ENCODE peak calls at places on chromosomes 2 and 18, in ten cellular contexts. F is cardiac fibroblast, R is bronchial epithelial cell, N is neural crest cell, G is sigmoid colon, X is fibroblast of pulmonary artery, K is RWPE1, L is Peyer's patch, W is left lung, M is GM10248. I is an unnamed sample.

GRCh38 chr2:236622660-236623059 is 53.0 kb downstream of the ACKR3 start:
- DNase-seq in F (no peak), R (no peak), N (no peak), G (no peak), X (no peak), K (no peak), L (peak; percentile 28), W (no peak), M (no peak), I (no peak)

GRCh38 chr2:182858671-182859070 is 7.8 kb downstream of the FRZB start:
- DNase-seq in F (no peak), R (no peak), N (no peak), G (no peak), X (no peak), K (no peak), L (no peak), W (no peak), M (no peak), I (no peak)

GRCh38 chr2:100978582-100979051 is 23.5 kb upstream of the RPL31 start:
- DNase-seq in F (no peak), R (no peak), N (no peak), G (peak; percentile 86), X (peak; percentile 38), K (no peak), L (no peak), W (no peak), M (no peak), I (no peak)

GRCh38 chr2:48482774-48483173 is 47.2 kb upstream of the STON1 start:
- DNase-seq in F (peak; percentile 11), R (peak; percentile 78), N (no peak), G (no peak), X (peak; percentile 60), K (peak; percentile 30), L (no peak), W (no peak), M (no peak), I (peak; percentile 63)

GRCh38 chr2:104866122-104866864 is 12.4 kb downstream of the POU3F3 start:
- DNase-seq in F (no peak), R (no peak), N (no peak), G (no peak), X (no peak), K (no peak), L (no peak), W (no peak), M (no peak), I (no peak)

GRCh38 chr2:213243189-213244044 is 40.8 kb upstream of the SPAG16 start:
- DNase-seq in F (no peak), R (no peak), N (no peak), G (no peak), X (no peak), K (no peak), L (no peak), W (no peak), M (no peak), I (no peak)

GRCh38 chr18:13273800-13274199 is 55.2 kb downstream of the LDLRAD4 start:
- DNase-seq in F (no peak), R (no peak), N (no peak), G (no peak), X (no peak), K (no peak), L (no peak), W (no peak), M (no peak), I (no peak)

GRCh38 chr2:149885468-149885867 is 297.9 kb upstream of the MMADHC start:
- DNase-seq in F (no peak), R (peak; percentile 79), N (no peak), G (no peak), X (no peak), K (no peak), L (no peak), W (no peak), M (no peak), I (peak; percentile 60)

GRCh38 chr2:28344756-28345291 is 47.8 kb upstream of the FOSL2 start:
- DNase-seq in F (no peak), R (no peak), N (no peak), G (no peak), X (no peak), K (no peak), L (no peak), W (peak; percentile 66), M (no peak), I (no peak)

GRCh38 chr2:86446060-86446459 is 4.9 kb downstream of the KDM3A start:
- DNase-seq in F (peak; percentile 40), R (peak; percentile 61), N (no peak), G (no peak), X (no peak), K (no peak), L (no peak), W (no peak), M (no peak), I (peak; percentile 41)

DNA sequence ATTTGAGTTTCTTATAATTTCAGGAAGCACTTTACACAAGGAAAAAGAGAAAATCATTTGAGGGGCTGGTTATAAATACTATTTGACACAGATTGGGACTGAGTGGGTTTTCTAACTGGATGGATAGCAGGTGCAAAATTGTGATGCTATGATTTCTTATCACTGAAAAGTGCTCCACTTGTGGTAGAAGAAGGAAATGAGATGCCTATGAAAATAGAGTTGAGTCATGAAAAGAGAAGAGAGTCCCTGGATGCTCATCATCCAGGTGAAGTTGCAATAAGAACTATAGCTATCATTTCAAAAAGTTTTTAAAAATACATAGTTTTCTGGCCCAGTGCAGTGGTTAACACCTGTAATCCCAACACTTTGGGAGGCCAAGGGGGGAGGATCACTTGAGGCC is 39.4 kb upstream of the NFE2L2 start:
- DNase-seq in F (no peak), R (no peak), N (no peak), G (no peak), X (no peak), K (no peak), L (no peak), W (no peak), M (no peak), I (no peak)
- TF ChIP-seq CTCF in F (no peak), R (no peak), N (no peak), G (no peak), X (no peak), K (no peak), L (no peak), W (no peak), M (no peak), I (no peak)

GRCh38 chr2:170530803-170531564 is 184.2 kb upstream of the SP5 start:
- DNase-seq in F (no peak), R (no peak), N (no peak), G (no peak), X (no peak), K (no peak), L (no peak), W (no peak), M (no peak), I (no peak)

GRCh38 chr2:170533156-170533555 is 182.0 kb upstream of the SP5 start:
- DNase-seq in F (no peak), R (no peak), N (no peak), G (no peak), X (no peak), K (no peak), L (no peak), W (no peak), M (peak; percentile 29), I (no peak)

GRCh38 chr2:170531876-170532275 is 183.3 kb upstream of the SP5 start:
- DNase-seq in F (no peak), R (no peak), N (no peak), G (no peak), X (no peak), K (no peak), L (no peak), W (no peak), M (no peak), I (no peak)

GRCh38 chr2:170525566-170525900 is 189.6 kb upstream of the SP5 start:
- DNase-seq in F (peak; percentile 97), R (peak; percentile 92), N (no peak), G (peak; percentile 96), X (peak; percentile 93), K (peak; percentile 93), L (no peak), W (no peak), M (no peak), I (peak; percentile 98)

DNA sequence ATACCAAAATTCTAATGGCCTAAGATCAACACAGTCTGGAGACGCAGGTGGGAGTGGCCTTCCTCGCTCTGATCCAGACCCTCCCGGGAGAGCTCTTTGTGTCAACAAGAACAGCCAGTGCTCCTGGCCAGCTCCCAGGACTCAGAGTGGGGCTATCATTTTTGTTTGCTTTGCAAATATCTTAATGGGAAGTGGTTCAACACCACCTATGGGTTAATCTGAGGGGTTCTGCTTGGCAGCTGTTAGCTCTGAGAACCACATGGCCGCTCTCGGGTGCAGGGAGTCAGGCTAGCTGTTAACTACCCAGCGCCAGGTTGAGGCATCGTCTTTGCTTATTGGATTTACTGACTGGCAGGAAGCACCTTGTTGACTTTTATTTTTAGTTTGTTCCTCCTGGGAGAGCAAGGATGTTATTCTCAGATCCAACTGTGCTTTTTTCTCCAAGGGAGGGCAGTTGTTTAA is 184.8 kb upstream of the SP5 start:
- DNase-seq in F (peak; percentile 65), R (peak; percentile 22), N (no peak), G (peak; percentile 96), X (peak; percentile 49), K (no peak), L (peak; percentile 73), W (peak; percentile 80), M (no peak), I (peak; percentile 81)
- TF ChIP-seq CTCF in F (no peak), R (no peak), N (no peak), G (no peak), X (no peak), K (no peak), L (no peak), W (no peak), M (no peak), I (no peak)

GRCh38 chr2:233690444-233690843 is 2.2 kb upstream of the UGT1A6 start:
- DNase-seq in F (peak; percentile 18), R (peak; percentile 90), N (no peak), G (no peak), X (peak; percentile 56), K (peak; percentile 80), L (no peak), W (no peak), M (no peak), I (peak; percentile 95)
- TF ChIP-seq CTCF in F (no peak), R (no peak), N (no peak), G (no peak), X (no peak), K (no peak), L (no peak), W (no peak), M (no peak), I (no peak)

DNA sequence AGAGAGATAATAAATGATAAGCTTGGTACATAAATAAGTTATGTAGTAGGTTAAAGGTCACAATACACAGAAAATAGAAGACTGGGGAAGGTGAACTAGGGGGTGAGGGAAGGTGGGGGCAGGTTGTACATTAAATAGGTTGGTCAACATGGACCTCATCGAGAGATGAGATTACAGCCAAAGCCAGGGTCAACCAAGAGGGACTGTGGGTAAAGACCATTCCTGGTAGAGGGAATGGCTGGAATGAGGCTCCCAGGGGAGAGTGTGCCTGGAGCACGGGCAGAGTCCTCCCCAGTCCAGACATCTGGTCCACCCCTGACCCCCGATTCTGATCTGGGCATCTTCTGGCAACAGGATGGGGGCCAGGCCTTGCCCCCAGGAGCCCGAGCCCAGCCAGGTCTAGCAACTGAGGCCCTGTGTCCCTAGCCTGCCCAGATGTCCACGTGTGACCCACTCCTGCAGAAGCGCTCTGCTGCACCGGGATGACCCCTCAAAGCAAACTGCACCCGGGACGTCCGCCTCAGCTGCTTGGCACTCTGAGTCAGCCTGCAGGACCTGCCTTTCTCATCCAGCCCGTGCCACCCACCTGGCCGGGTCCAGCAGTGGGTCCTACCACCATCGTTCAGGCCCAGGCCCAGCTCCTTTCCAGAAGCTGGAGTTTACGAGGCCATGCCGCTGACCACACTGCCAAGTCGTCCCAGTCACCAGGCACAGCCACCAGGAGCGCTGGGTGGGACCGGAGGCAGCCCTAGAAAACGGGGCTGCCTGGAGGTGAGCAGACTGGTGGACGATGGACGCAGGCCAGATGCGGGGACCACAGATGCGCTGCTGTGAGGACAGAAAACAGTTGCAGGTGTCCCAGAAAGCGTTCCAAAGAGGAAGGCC is 56.2 kb upstream of the ID2 start:
- DNase-seq in F (no peak), R (no peak), N (no peak), G (no peak), X (no peak), K (no peak), L (peak; percentile 36), W (no peak), M (no peak), I (no peak)
- TF ChIP-seq CTCF in F (no peak), R (no peak), N (no peak), G (no peak), X (no peak), K (no peak), L (no peak), W (no peak), M (no peak), I (no peak)